ENCODE peak calls at places on chromosomes 12 and 14, in six cellular contexts. One of them, this sample, is unnamed.

GRCh38 chr12:75239987-75240386 is 30.3 kb upstream of the KCNC2 start:
- DNase-seq in breast epithelium: no peak
- DNase-seq in GM23338: no peak
- DNase-seq in transverse colon: no peak
- DNase-seq in sigmoid colon: no peak
- DNase-seq in endothelial cell of umbilical vein: no peak
- DNase-seq in this sample: no peak

GRCh38 chr12:74980510-74980909 is 229.1 kb downstream of the KCNC2 start:
- DNase-seq in transverse colon: no peak
- DNase-seq in endothelial cell of umbilical vein: no peak
- DNase-seq in GM23338: no peak
- DNase-seq in breast epithelium: no peak
- DNase-seq in sigmoid colon: no peak
- DNase-seq in this sample: no peak

GRCh38 chr12:108287227-108287626 is 51.9 kb downstream of the CMKLR1 start:
- DNase-seq in endothelial cell of umbilical vein: no peak
- DNase-seq in breast epithelium: no peak
- DNase-seq in GM23338: no peak
- DNase-seq in transverse colon: no peak
- DNase-seq in sigmoid colon: no peak
- DNase-seq in this sample: no peak

GRCh38 chr14:73460691-73461127 is 2.4 kb upstream of the NUMB start:
- DNase-seq in sigmoid colon: no peak
- DNase-seq in transverse colon: no peak
- DNase-seq in endothelial cell of umbilical vein: peak; percentile 92
- DNase-seq in breast epithelium: no peak
- DNase-seq in GM23338: no peak
- DNase-seq in this sample: no peak

GRCh38 chr12:96395236-96395635 is 5.0 kb downstream of the CDK17 start:
- DNase-seq in transverse colon: no peak
- DNase-seq in GM23338: peak; percentile 22
- DNase-seq in sigmoid colon: no peak
- DNase-seq in endothelial cell of umbilical vein: peak; percentile 17
- DNase-seq in breast epithelium: no peak
- DNase-seq in this sample: no peak

GRCh38 chr12:27592548-27592947 is 68.5 kb downstream of the PPFIBP1 start:
- DNase-seq in endothelial cell of umbilical vein: peak; percentile 67
- DNase-seq in breast epithelium: no peak
- DNase-seq in transverse colon: no peak
- DNase-seq in GM23338: no peak
- DNase-seq in sigmoid colon: peak; percentile 71
- DNase-seq in this sample: no peak

GRCh38 chr12:22865822-22866221 is 240.9 kb downstream of the ETNK1 start:
- DNase-seq in transverse colon: no peak
- DNase-seq in sigmoid colon: no peak
- DNase-seq in breast epithelium: no peak
- DNase-seq in GM23338: no peak
- DNase-seq in endothelial cell of umbilical vein: no peak
- DNase-seq in this sample: no peak

GRCh38 chr12:115044073-115044472 is 360.1 kb upstream of the TBX3 start:
- DNase-seq in transverse colon: no peak
- DNase-seq in sigmoid colon: no peak
- DNase-seq in GM23338: peak; percentile 29
- DNase-seq in endothelial cell of umbilical vein: no peak
- DNase-seq in breast epithelium: no peak
- DNase-seq in this sample: no peak

GRCh38 chr12:112800183-112800582 is 8.6 kb downstream of the RPH3A start:
- DNase-seq in GM23338: no peak
- DNase-seq in sigmoid colon: no peak
- DNase-seq in endothelial cell of umbilical vein: no peak
- DNase-seq in transverse colon: no peak
- DNase-seq in breast epithelium: no peak
- DNase-seq in this sample: no peak

DNA sequence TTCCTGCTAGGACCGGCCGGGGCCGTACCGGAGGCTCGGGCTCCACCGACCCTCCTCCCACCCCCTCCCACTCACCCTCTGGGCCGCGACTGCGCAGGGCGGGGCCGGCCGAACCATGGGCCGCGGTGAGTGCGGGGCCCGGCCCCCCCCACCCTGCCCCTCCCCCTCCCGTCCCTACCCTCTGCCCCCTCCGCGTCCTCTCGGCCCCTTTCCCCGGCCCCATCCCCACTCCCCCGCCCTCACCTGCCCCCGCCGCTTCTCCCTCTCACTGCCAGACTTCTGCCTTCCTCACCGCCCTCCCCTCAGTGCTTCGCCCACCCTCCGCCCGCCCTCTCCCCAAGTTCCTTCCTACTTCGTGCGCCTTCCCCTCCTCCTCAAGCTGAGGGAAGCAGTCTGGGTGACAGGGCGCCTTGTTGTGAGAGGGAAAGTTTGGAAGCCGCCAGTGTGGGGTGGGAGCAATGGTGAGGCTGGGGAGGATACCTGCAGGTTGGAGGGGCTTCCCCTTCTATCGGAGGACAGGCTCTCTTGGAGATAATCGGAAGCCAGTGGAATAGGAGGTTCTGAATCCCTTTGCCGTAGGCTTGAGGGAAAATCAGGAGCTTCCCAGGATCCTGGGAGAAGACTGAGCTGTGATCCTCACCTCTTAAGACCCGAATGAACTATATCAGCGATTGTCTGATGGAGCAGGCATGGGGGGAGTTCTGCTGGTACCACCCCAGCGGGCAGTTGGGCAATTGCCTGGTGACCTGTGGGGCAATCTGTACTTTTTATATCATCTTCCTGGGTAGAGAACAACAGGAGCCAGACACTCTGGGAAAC is 472 bp downstream of the MBD6 start:
- DNase-seq in transverse colon: peak; percentile 54
- DNase-seq in sigmoid colon: peak; percentile 86
- DNase-seq in breast epithelium: no peak
- DNase-seq in endothelial cell of umbilical vein: peak; percentile 72
- DNase-seq in GM23338: peak; percentile 82
- DNase-seq in this sample: peak; percentile 94
- TF ChIP-seq POLR2AphosphoS5 in transverse colon: no peak
- TF ChIP-seq POLR2AphosphoS5 in sigmoid colon: no peak
- TF ChIP-seq POLR2AphosphoS5 in breast epithelium: no peak
- TF ChIP-seq POLR2AphosphoS5 in endothelial cell of umbilical vein: no peak
- TF ChIP-seq POLR2AphosphoS5 in GM23338: no peak
- TF ChIP-seq POLR2AphosphoS5 in this sample: peak; percentile 55

GRCh38 chr12:10288989-10289388 is 18.7 kb upstream of the KLRD1 start:
- DNase-seq in GM23338: no peak
- DNase-seq in endothelial cell of umbilical vein: no peak
- DNase-seq in breast epithelium: no peak
- DNase-seq in sigmoid colon: no peak
- DNase-seq in transverse colon: no peak
- DNase-seq in this sample: no peak
- H3K27ac ChIP-seq in GM23338: no peak overlapping the region
- H3K27ac ChIP-seq in endothelial cell of umbilical vein: no peak overlapping the region
- H3K27ac ChIP-seq in breast epithelium: no peak overlapping the region
- H3K27ac ChIP-seq in sigmoid colon: no peak overlapping the region
- H3K27ac ChIP-seq in transverse colon: no peak overlapping the region
- H3K27ac ChIP-seq in this sample: peak overlapping the region; percentile 77

GRCh38 chr14:80618751-80619329 is 322.7 kb downstream of the CEP128 start:
- DNase-seq in sigmoid colon: no peak
- DNase-seq in transverse colon: no peak
- DNase-seq in endothelial cell of umbilical vein: no peak
- DNase-seq in breast epithelium: no peak
- DNase-seq in GM23338: no peak
- DNase-seq in this sample: no peak

GRCh38 chr14:80615831-80616230 is 325.7 kb downstream of the CEP128 start:
- DNase-seq in transverse colon: no peak
- DNase-seq in sigmoid colon: no peak
- DNase-seq in endothelial cell of umbilical vein: no peak
- DNase-seq in GM23338: no peak
- DNase-seq in breast epithelium: no peak
- DNase-seq in this sample: no peak

GRCh38 chr14:80624581-80624980 is 317.0 kb downstream of the CEP128 start:
- DNase-seq in GM23338: no peak
- DNase-seq in endothelial cell of umbilical vein: no peak
- DNase-seq in transverse colon: no peak
- DNase-seq in breast epithelium: no peak
- DNase-seq in sigmoid colon: no peak
- DNase-seq in this sample: no peak

GRCh38 chr14:80621701-80622100 is 319.8 kb downstream of the CEP128 start:
- DNase-seq in GM23338: no peak
- DNase-seq in sigmoid colon: no peak
- DNase-seq in transverse colon: no peak
- DNase-seq in breast epithelium: no peak
- DNase-seq in endothelial cell of umbilical vein: peak; percentile 71
- DNase-seq in this sample: no peak
- TF ChIP-seq POLR2AphosphoS5 in GM23338: no peak
- TF ChIP-seq POLR2AphosphoS5 in sigmoid colon: no peak
- TF ChIP-seq POLR2AphosphoS5 in transverse colon: no peak
- TF ChIP-seq POLR2AphosphoS5 in breast epithelium: no peak
- TF ChIP-seq POLR2AphosphoS5 in endothelial cell of umbilical vein: no peak
- TF ChIP-seq POLR2AphosphoS5 in this sample: no peak

DNA sequence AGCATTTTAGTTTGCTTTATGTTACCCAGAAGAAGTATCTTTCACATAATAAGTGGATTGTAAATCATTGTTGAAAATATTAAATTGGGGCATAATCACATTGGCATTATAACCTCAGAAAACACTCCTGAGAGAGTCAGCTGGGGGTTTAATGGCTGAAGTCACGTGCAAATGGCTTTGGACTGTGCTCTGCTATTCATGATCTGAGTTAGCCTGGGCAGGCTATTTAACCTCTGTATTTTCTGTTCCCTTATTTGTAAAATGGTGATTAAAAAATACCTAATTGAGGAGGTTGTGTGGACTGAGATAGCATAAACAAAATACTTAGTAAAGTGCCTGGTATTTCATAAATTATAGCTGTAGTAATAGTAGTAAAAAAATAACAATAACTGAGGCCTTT is 24.9 kb downstream of the KCNA5 start:
- DNase-seq in transverse colon: no peak
- DNase-seq in breast epithelium: no peak
- DNase-seq in endothelial cell of umbilical vein: no peak
- DNase-seq in sigmoid colon: no peak
- DNase-seq in GM23338: no peak
- DNase-seq in this sample: no peak
- H3K27ac ChIP-seq in transverse colon: no peak overlapping the region
- H3K27ac ChIP-seq in breast epithelium: no peak overlapping the region
- H3K27ac ChIP-seq in endothelial cell of umbilical vein: no peak overlapping the region
- H3K27ac ChIP-seq in sigmoid colon: no peak overlapping the region
- H3K27ac ChIP-seq in GM23338: no peak overlapping the region
- H3K27ac ChIP-seq in this sample: no peak overlapping the region

DNA sequence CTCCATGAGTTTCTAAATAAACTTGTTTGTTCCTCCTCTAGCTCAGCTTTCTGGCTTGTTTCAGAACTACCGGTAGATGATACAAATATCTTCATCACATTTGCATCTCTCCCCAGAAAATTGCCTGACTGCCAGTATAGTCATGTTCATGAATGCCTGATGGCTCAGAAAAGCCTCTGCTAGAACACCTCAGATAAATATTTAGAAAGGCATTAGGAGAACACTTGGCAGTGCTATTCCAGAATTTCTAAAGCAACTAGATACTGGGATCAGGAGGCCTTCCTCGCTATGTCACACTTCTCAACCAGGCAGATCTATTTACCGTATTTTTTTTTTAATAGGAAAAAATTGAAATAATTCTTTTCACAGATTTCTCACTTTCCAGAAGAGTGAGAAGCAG is 32.3 kb upstream of the KRAS start:
- DNase-seq in GM23338: no peak
- DNase-seq in sigmoid colon: no peak
- DNase-seq in breast epithelium: no peak
- DNase-seq in endothelial cell of umbilical vein: peak; percentile 7
- DNase-seq in transverse colon: no peak
- DNase-seq in this sample: no peak
- TF ChIP-seq POLR2AphosphoS5 in GM23338: no peak
- TF ChIP-seq POLR2AphosphoS5 in sigmoid colon: no peak
- TF ChIP-seq POLR2AphosphoS5 in breast epithelium: no peak
- TF ChIP-seq POLR2AphosphoS5 in endothelial cell of umbilical vein: no peak
- TF ChIP-seq POLR2AphosphoS5 in transverse colon: no peak
- TF ChIP-seq POLR2AphosphoS5 in this sample: no peak

DNA sequence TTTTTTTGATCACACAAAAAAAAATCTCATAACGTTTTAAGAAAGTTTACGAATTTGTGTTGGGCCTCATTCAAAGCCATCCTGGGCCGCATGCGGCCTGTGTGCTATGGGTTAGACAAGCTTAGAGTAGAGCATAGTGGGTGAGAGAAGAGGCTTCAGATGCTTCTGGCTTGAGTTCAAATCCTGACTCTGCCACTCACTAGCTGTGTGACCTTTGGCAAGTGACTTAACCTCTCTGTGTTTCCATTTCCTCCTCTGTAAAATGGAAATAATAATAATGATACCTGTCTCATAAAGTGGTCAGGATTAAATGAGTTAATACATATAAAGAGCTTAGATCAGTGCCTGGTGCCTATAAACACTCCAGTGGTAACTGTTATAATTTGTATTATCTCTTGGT is 6.2 kb downstream of the P2RX4 start:
- DNase-seq in endothelial cell of umbilical vein: no peak
- DNase-seq in transverse colon: no peak
- DNase-seq in breast epithelium: no peak
- DNase-seq in sigmoid colon: no peak
- DNase-seq in GM23338: no peak
- DNase-seq in this sample: no peak
- H3K27ac ChIP-seq in endothelial cell of umbilical vein: no peak overlapping the region
- H3K27ac ChIP-seq in transverse colon: peak overlapping the region; percentile 90
- H3K27ac ChIP-seq in breast epithelium: no peak overlapping the region
- H3K27ac ChIP-seq in sigmoid colon: no peak overlapping the region
- H3K27ac ChIP-seq in GM23338: no peak overlapping the region
- H3K27ac ChIP-seq in this sample: no peak overlapping the region

GRCh38 chr12:52582971-52583456 is 9.4 kb upstream of the KRT74 start:
- DNase-seq in transverse colon: peak; percentile 63
- DNase-seq in breast epithelium: peak; percentile 68
- DNase-seq in sigmoid colon: peak; percentile 68
- DNase-seq in endothelial cell of umbilical vein: peak; percentile 53
- DNase-seq in GM23338: peak; percentile 85
- DNase-seq in this sample: peak; percentile 71
- TF ChIP-seq POLR2AphosphoS5 in transverse colon: no peak
- TF ChIP-seq POLR2AphosphoS5 in breast epithelium: no peak
- TF ChIP-seq POLR2AphosphoS5 in sigmoid colon: no peak
- TF ChIP-seq POLR2AphosphoS5 in endothelial cell of umbilical vein: no peak
- TF ChIP-seq POLR2AphosphoS5 in GM23338: no peak
- TF ChIP-seq POLR2AphosphoS5 in this sample: no peak

GRCh38 chr12:110677982-110678381 is 10.9 kb downstream of the HVCN1 start:
- DNase-seq in endothelial cell of umbilical vein: no peak
- DNase-seq in sigmoid colon: no peak
- DNase-seq in transverse colon: no peak
- DNase-seq in GM23338: no peak
- DNase-seq in breast epithelium: no peak
- DNase-seq in this sample: peak; percentile 61
- H3K27ac ChIP-seq in endothelial cell of umbilical vein: no peak overlapping the region
- H3K27ac ChIP-seq in sigmoid colon: no peak overlapping the region
- H3K27ac ChIP-seq in transverse colon: no peak overlapping the region
- H3K27ac ChIP-seq in GM23338: no peak overlapping the region
- H3K27ac ChIP-seq in breast epithelium: no peak overlapping the region
- H3K27ac ChIP-seq in this sample: peak overlapping the region; percentile 36